ENCODE peak calls at places on chromosomes 6 and 20, in ten cellular contexts. Q, B, W, I, N, S, H, Y, G and A are unnamed samples.

GRCh38 chr6:136059308-136059707 is 190.8 kb downstream of the MTFR2 start:
- DNase-seq in Q (no peak), B (peak; percentile 36), W (no peak), I (no peak), N (peak; percentile 9), S (no peak), H (no peak), Y (no peak), G (peak; percentile 26), A (no peak)

GRCh38 chr6:68651018-68651985 is 16.2 kb downstream of the ADGRB3 start:
- DNase-seq in Q (no peak), B (peak; percentile 73), W (no peak), I (no peak), N (no peak), S (peak; percentile 61), H (no peak), Y (no peak), G (no peak), A (no peak)

GRCh38 chr6:167993169-167993568 is 4.3 kb upstream of the KIF25 start:
- DNase-seq in Q (no peak), B (peak; percentile 23), W (no peak), I (peak; percentile 79), N (no peak), S (no peak), H (no peak), Y (peak; percentile 11), G (no peak), A (no peak)

GRCh38 chr6:40077315-40077714 is 143.1 kb upstream of the MOCS1 start:
- DNase-seq in Q (no peak), B (no peak), W (no peak), I (no peak), N (no peak), S (no peak), H (no peak), Y (no peak), G (no peak), A (no peak)

GRCh38 chr6:127606131-127606562 is 29.2 kb downstream of the C6orf58 start:
- DNase-seq in Q (no peak), B (peak; percentile 50), W (peak; percentile 15), I (no peak), N (no peak), S (peak; percentile 54), H (no peak), Y (peak; percentile 54), G (no peak), A (no peak)

GRCh38 chr20:62230276-62230675 is 8.0 kb upstream of the OSBPL2 start:
- DNase-seq in Q (no peak), B (no peak), W (no peak), I (no peak), N (no peak), S (no peak), H (no peak), Y (no peak), G (no peak), A (no peak)

GRCh38 chr6:124854338-124854922 is 107.8 kb upstream of the RNF217 start:
- DNase-seq in Q (no peak), B (peak; percentile 4), W (peak; percentile 22), I (no peak), N (no peak), S (peak; percentile 13), H (no peak), Y (peak; percentile 10), G (no peak), A (no peak)

GRCh38 chr6:22605736-22606135 is 36.4 kb downstream of the HDGFL1 start:
- DNase-seq in Q (no peak), B (no peak), W (no peak), I (no peak), N (no peak), S (no peak), H (no peak), Y (no peak), G (no peak), A (no peak)

GRCh38 chr6:18386302-18386976 is 711 bp upstream of the RNF144B start:
- DNase-seq in Q (peak; percentile 79), B (peak; percentile 42), W (no peak), I (no peak), N (no peak), S (peak; percentile 53), H (peak; percentile 70), Y (peak; percentile 60), G (peak; percentile 44), A (no peak)

GRCh38 chr6:97626586-97627441 is 343.8 kb upstream of the MMS22L start:
- DNase-seq in Q (no peak), B (no peak), W (no peak), I (no peak), N (no peak), S (no peak), H (no peak), Y (peak; percentile 22), G (no peak), A (no peak)

GRCh38 chr6:11929451-11929850 is 82.7 kb upstream of the HIVEP1 start:
- DNase-seq in Q (no peak), B (peak; percentile 20), W (no peak), I (no peak), N (no peak), S (no peak), H (no peak), Y (no peak), G (no peak), A (no peak)

GRCh38 chr20:10919549-10920140 is 245.8 kb upstream of the JAG1 start:
- DNase-seq in Q (peak; percentile 74), B (peak; percentile 31), W (no peak), I (no peak), N (no peak), S (peak; percentile 39), H (no peak), Y (peak; percentile 91), G (no peak), A (no peak)

GRCh38 chr6:8131265-8131897 is 29.0 kb upstream of the EEF1E1 start:
- DNase-seq in Q (peak; percentile 69), B (peak; percentile 76), W (peak; percentile 63), I (no peak), N (peak; percentile 39), S (peak; percentile 77), H (peak; percentile 54), Y (peak; percentile 80), G (peak; percentile 45), A (peak; percentile 8)

DNA sequence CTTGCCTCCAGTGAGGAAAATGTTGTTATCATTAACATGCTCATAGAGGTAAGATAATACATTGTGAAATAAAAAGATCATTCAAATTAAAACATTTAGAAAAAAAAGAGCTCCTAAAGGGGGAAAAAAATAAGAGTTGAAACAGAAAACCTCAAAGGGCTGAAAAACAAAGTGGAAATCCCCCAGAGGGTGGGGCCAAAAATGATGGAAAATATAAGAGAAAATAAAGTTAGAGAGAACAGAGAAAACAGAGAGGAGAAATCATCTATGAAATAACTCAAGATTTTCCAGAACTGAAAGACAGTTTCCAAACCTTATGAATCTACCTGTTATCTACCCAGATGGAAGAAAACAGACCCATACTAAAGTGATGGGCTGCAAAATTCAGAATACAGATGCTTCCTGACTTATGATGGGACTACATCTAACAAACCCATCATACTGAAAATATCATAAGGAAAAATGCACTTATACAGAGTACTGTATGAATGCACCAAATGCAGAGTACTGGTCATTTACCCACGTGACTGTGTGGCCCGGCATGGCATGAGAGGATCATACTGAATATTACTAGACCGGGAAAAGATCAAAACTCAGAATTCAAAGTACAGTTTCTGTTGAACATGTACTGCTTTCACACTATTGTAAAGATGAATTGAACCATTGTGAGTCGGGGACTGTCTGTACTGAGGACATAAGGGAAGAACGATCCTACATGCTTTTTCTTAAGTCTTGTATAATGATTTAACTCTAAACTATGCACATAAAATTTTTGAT is 4.0 kb downstream of the ZBTB24 start:
- DNase-seq in Q (no peak), B (no peak), W (no peak), I (no peak), N (no peak), S (no peak), H (no peak), Y (no peak), G (no peak), A (no peak)
- H3K4me3 ChIP-seq in Q (peak overlapping the region; percentile 1), B (no peak overlapping the region), W (peak overlapping the region; percentile 47), I (no peak overlapping the region), N (peak overlapping the region; percentile 14), S (peak overlapping the region; percentile 24), H (peak overlapping the region; percentile 1), Y (peak overlapping the region; percentile 25), G (no peak overlapping the region), A (peak overlapping the region; percentile 38)

GRCh38 chr6:33001685-33002084 is 7.7 kb downstream of the HLA-DOA start:
- DNase-seq in Q (no peak), B (no peak), W (no peak), I (no peak), N (no peak), S (no peak), H (no peak), Y (no peak), G (no peak), A (no peak)

GRCh38 chr6:33004940-33005339 is 4.5 kb downstream of the HLA-DOA start:
- DNase-seq in Q (no peak), B (no peak), W (no peak), I (no peak), N (no peak), S (no peak), H (no peak), Y (no peak), G (no peak), A (no peak)

GRCh38 chr6:32995448-32995847 is 13.9 kb downstream of the HLA-DOA start:
- DNase-seq in Q (no peak), B (no peak), W (no peak), I (no peak), N (no peak), S (no peak), H (no peak), Y (no peak), G (no peak), A (no peak)

DNA sequence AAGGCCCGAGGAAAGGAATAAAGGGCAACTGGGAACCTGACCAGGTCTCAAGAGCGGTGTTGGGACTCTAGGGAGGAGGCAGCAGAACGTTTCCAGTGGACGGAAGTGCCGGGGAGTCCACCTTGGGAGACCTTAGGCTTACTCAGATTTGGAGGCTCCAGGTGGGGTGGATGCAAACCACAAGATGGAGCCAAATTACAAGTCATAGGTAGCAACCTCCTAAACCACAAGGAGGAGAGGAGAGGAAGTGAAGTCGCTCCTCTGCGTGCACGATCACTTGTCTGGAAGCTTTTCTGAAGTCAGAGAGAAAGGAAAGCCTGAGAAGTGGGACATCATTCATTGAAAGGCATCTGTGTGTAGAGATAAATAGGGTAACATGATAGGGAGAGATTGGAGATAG is 9.3 kb downstream of the HLA-DOA start:
- DNase-seq in Q (no peak), B (no peak), W (peak; percentile 51), I (no peak), N (no peak), S (peak; percentile 40), H (peak; percentile 36), Y (no peak), G (no peak), A (no peak)
- TF ChIP-seq CTCF in Q (no peak), B (no peak), W (peak; percentile 48), I (peak; percentile 24), N (no peak), S (peak; percentile 23), H (peak; percentile 21), Y (no peak), G (peak; percentile 17), A (peak; percentile 36)

GRCh38 chr6:140636698-140637402 is 1262.4 kb upstream of the CITED2 start:
- DNase-seq in Q (no peak), B (no peak), W (no peak), I (no peak), N (no peak), S (peak; percentile 11), H (no peak), Y (no peak), G (peak; percentile 9), A (no peak)
- H3K4me3 ChIP-seq in Q (no peak overlapping the region), B (no peak overlapping the region), W (no peak overlapping the region), I (no peak overlapping the region), N (no peak overlapping the region), S (no peak overlapping the region), H (no peak overlapping the region), Y (no peak overlapping the region), G (no peak overlapping the region), A (peak overlapping the region; percentile 14)

GRCh38 chr20:32521780-32522524 is 63.2 kb downstream of the NOL4L start:
- DNase-seq in Q (no peak), B (peak; percentile 72), W (peak; percentile 57), I (peak; percentile 81), N (peak; percentile 74), S (peak; percentile 67), H (peak; percentile 73), Y (peak; percentile 57), G (peak; percentile 81), A (no peak)
- TF ChIP-seq CTCF in Q (peak; percentile 67), B (peak; percentile 90), W (peak; percentile 90), I (peak; percentile 92), N (peak; percentile 88), S (peak; percentile 89), H (peak; percentile 87), Y (peak; percentile 89), G (peak; percentile 85), A (peak; percentile 84)